ENCODE peak calls at places on chromosomes 4 and X, in five cellular contexts. E, D, L, U and O are unnamed samples.

GRCh38 chrX:11967986-11968385 is 170.3 kb upstream of the FRMPD4 start:
- DNase-seq in E (peak), L (no peak), U (no peak), D (no peak), O (no peak)

GRCh38 chr4:82864336-82865001 is 26.5 kb downstream of the SEC31A start:
- DNase-seq in E (no peak), L (no peak), D (no peak), U (no peak), O (no peak)

GRCh38 chrX:80246273-80246672 is 174.0 kb upstream of the TENT5D start:
- DNase-seq in E (peak), D (no peak), U (no peak), L (no peak), O (no peak)

GRCh38 chr4:163492951-163493504 is 1.5 kb upstream of the TMA16 start:
- DNase-seq in E (peak), D (no peak), U (peak), L (no peak), O (peak)

GRCh38 chrX:53580742-53581504 is 105.6 kb downstream of the HUWE1 start:
- DNase-seq in U (no peak), D (no peak), E (no peak), L (no peak), O (no peak)

GRCh38 chr4:163702736-163703135 is 208.2 kb downstream of the TMA16 start:
- DNase-seq in L (no peak), E (no peak), U (no peak), D (no peak), O (no peak)

GRCh38 chr4:22875592-22876257 is 183.0 kb downstream of the GBA3 start:
- DNase-seq in L (no peak), D (no peak), U (peak), E (no peak), O (no peak)

GRCh38 chr4:4762909-4763814 is 96.3 kb upstream of the MSX1 start:
- DNase-seq in U (peak), D (peak), L (peak), E (peak), O (no peak)

GRCh38 chr4:111453216-111453615 is 692.0 kb upstream of the FAM241A start:
- DNase-seq in L (no peak), U (no peak), E (no peak), D (no peak), O (no peak)

GRCh38 chrX:115968436-115969252 is 201.9 kb upstream of the AGTR2 start:
- DNase-seq in E (no peak), L (peak), U (peak), D (peak), O (no peak)

GRCh38 chr4:102612824-102613366 is 111.7 kb downstream of the NFKB1 start:
- DNase-seq in D (no peak), U (peak), L (no peak), E (peak), O (no peak)

GRCh38 chr4:152352645-152353116 is 183.2 kb downstream of the FBXW7 start:
- DNase-seq in D (peak), L (peak), U (no peak), E (peak), O (peak)

GRCh38 chrX:130330706-130331105 is 9.0 kb upstream of the SLC25A14 start:
- DNase-seq in E (peak), L (peak), D (peak), U (peak), O (peak)
- TF ChIP-seq EZH2phosphoT487 in E (no peak), L (no peak), D (no peak), U (no peak), O (no peak)

GRCh38 chrX:134603806-134604700 is 54.2 kb downstream of the PLAC1 start:
- DNase-seq in L (no peak), E (peak), U (no peak), D (no peak), O (no peak)

GRCh38 chrX:134608153-134608552 is 50.1 kb downstream of the PLAC1 start:
- DNase-seq in U (no peak), L (no peak), D (no peak), E (no peak), O (no peak)

GRCh38 chrX:134607523-134607922 is 50.7 kb downstream of the PLAC1 start:
- DNase-seq in D (no peak), L (no peak), U (no peak), E (no peak), O (no peak)

GRCh38 chrX:134602410-134602809 is 55.9 kb downstream of the PLAC1 start:
- DNase-seq in D (no peak), U (no peak), E (no peak), L (no peak), O (no peak)

DNA sequence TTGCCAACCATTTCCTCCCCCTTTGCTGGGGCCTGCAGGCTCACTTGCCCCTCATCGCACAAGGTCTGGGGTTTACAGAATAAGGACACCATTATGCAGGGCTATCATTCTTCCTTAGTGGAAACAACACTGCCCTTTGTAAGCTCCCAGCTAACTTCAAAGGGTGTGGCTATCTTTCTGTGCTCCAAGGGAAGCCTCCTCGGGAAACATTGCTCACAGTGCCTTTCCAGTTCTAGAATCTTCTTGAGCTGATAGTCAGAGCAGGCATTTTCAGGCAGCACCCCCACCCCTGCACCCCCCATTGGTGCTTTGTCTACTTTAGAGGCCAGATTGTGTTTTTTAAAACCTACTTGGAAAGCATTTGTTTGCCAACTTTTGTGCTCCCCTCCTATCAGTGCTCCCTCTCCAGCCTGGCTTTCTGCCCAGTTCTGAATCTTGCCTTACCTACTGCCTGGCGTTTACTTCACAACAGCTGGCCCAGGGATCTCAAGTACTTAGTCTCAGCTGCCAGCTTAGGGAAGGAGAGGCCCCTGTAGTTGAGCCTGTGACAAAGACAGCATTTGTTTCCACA is 53.5 kb downstream of the PLAC1 start:
- DNase-seq in D (no peak), U (no peak), E (peak), L (peak), O (no peak)
- TF ChIP-seq EZH2phosphoT487 in D (no peak), U (no peak), E (no peak), L (no peak), O (no peak)

DNA sequence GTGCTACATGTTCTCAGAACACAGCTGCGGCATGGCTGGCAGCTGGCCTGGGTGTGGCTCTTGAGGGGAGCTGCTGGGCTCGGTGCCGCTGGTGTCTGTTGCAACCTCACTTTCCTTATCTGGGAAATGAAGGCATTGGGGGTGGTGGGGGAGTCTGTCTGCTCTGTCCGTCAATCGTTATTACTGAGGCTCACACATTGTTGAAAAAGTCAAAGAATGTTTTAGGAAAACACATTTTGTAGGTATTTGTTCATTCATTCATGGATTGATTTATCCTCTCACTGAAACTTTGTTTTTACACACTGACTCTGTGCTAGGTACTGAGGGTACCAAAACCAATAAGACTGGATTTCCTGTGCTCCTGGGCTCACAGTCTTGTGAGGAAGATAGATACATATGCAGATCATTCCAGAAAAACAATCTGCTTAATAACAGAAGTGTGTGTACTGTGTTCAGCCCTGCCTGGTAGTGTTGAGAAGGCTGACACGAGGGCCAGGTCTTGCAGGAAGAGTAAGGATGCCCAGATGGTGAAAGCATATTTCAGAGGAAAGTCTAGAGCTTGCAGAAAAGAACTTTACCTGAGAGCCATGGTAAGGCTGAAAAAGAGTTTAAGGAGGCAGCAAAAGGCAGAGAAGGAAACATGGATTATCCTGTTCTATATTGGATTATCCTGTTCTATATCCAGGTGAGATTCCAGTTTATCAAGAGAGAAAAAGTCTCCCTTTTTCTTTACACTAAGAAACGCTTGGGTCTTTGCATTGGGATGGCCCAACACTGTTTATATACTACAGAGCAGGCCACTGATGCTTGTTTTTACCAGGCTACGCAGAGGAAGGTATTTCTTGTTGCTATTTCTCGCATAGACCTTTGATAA is 217.8 kb downstream of the PTTG2 start:
- DNase-seq in D (no peak), L (no peak), E (no peak), U (peak), O (no peak)
- TF ChIP-seq EZH2phosphoT487 in D (no peak), L (no peak), E (no peak), U (no peak), O (no peak)

DNA sequence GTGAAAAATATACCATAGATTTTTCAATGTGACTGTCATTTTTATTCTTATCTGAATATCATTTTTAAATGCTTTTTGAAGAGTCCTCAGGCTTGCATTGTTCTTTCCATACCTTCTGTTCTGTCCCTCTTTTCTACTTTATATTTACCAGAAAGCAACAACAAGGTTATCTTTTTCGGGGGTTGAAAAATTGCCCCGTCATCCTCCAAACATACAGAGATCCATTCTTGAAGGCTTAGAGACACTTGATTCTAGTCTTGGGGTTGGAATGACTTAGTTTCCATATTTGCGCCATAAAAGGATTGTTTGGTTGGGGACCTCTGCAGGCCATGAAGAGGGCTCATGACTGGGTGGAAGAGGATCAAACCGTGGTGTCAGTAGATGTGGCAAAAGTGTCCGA is 63.5 kb downstream of the FAM114A1 start:
- DNase-seq in U (no peak), E (no peak), L (no peak), D (no peak), O (no peak)
- TF ChIP-seq EZH2phosphoT487 in U (no peak), E (no peak), L (no peak), D (no peak), O (no peak)

DNA sequence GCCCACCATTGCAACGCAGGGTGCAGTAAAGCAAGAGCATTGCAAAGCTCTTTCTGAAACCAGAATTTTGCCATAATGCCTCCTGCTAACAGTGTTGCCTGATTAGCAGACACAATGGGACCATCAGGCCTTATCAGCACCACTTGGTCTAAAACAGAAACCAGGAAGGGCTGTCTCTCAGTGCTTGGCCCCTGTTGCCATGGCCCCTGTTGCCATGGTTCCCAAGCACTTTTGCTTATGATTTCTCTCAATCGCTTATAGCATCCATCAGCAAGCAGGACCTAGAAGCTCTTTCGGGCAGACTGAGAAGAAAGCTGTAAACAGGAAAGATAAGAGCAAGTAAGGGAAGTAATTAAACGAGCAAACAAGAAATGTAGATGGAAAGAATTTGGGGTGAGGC is 36.8 kb downstream of the RTL5 start:
- DNase-seq in U (peak), L (peak), D (peak), E (no peak), O (no peak)
- TF ChIP-seq EZH2phosphoT487 in U (no peak), L (no peak), D (no peak), E (no peak), O (no peak)

DNA sequence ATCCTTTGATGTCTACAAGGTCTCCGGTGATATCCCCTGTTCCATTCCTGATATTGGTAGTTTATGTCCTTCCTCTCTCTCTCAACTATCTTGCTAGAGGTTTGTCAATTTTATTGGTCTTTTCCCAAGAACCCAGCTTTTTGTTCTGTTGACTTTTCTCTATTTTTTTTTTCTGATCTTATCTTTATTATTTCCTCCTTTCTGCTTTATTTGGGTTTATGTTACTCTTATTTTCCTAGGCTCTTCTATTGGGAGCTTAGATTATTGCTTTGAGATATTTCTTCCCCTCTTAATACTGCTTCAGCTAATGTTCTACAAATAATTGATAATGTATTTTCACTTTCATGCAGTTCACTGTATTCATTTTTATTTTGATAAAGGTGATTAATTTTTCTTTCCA is 44.2 kb downstream of the EIF2S3 start:
- DNase-seq in D (no peak), U (no peak), E (no peak), L (no peak), O (no peak)
- TF ChIP-seq EZH2phosphoT487 in D (no peak), U (no peak), E (no peak), L (no peak), O (no peak)

DNA sequence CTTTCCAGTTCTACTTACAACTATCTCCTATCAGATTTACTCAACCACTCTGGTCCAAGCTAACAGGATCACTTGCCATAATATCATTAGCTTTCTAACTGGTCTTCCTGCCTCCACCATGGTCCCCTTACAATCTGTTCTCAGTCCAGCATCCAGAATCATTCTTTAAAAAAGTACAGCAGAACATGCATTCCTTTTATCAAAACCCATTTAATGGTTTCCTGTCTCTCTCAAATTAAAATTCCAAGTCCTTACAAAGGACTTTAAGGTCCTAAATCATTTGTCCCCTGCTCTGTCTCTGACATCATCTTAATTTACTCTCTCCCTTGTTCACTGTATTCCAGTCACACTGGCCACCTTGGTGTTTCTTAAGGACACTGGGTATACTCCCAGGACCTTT is 104.6 kb downstream of the REELD1 start:
- DNase-seq in U (no peak), E (no peak), D (no peak), L (no peak), O (no peak)
- TF ChIP-seq EZH2phosphoT487 in U (no peak), E (no peak), D (no peak), L (no peak), O (no peak)